ENCODE peak calls at places on chromosome 10, in seven cellular contexts. One of them, this sample, is unnamed. For H3K4me1, the result is how much of the 10 kb centered on the place peaks cover.

GRCh38 chr10:97640868-97641811 is 669 bp downstream of the PI4K2A start:
- DNase-seq in A549: no peak
- DNase-seq in keratinocyte: no peak
- DNase-seq in uterus: peak
- DNase-seq in mammary epithelial cell: peak
- DNase-seq in endodermal cell: peak
- DNase-seq in psoas muscle: no peak
- DNase-seq in this sample: peak

GRCh38 chr10:821322-821721 is 110.2 kb downstream of the LARP4B start:
- DNase-seq in keratinocyte: no peak
- DNase-seq in mammary epithelial cell: peak
- DNase-seq in uterus: no peak
- DNase-seq in A549: no peak
- DNase-seq in psoas muscle: no peak
- DNase-seq in endodermal cell: no peak
- DNase-seq in this sample: no peak

GRCh38 chr10:36349445-36350063 is 707.5 kb upstream of the FZD8 start:
- DNase-seq in psoas muscle: no peak
- DNase-seq in endodermal cell: peak
- DNase-seq in uterus: no peak
- DNase-seq in mammary epithelial cell: peak
- DNase-seq in A549: no peak
- DNase-seq in keratinocyte: peak
- DNase-seq in this sample: no peak

GRCh38 chr10:1190791-1191490 is 134.8 kb downstream of the WDR37 start:
- DNase-seq in psoas muscle: peak
- DNase-seq in uterus: no peak
- DNase-seq in keratinocyte: no peak
- DNase-seq in endodermal cell: no peak
- DNase-seq in mammary epithelial cell: no peak
- DNase-seq in A549: no peak
- DNase-seq in this sample: no peak

GRCh38 chr10:67788028-67788886 is 49.7 kb downstream of the DNAJC12 start:
- DNase-seq in keratinocyte: no peak
- DNase-seq in A549: peak
- DNase-seq in uterus: no peak
- DNase-seq in mammary epithelial cell: no peak
- DNase-seq in psoas muscle: peak
- DNase-seq in endodermal cell: peak
- DNase-seq in this sample: peak

GRCh38 chr10:44671321-44671720 is 239.8 kb upstream of the TMEM72 start:
- DNase-seq in endodermal cell: no peak
- DNase-seq in keratinocyte: no peak
- DNase-seq in psoas muscle: no peak
- DNase-seq in mammary epithelial cell: no peak
- DNase-seq in uterus: no peak
- DNase-seq in A549: no peak
- DNase-seq in this sample: no peak

GRCh38 chr10:133180915-133181639 is 21.1 kb downstream of the KNDC1 start:
- DNase-seq in keratinocyte: no peak
- DNase-seq in A549: no peak
- DNase-seq in uterus: no peak
- DNase-seq in psoas muscle: peak
- DNase-seq in endodermal cell: no peak
- DNase-seq in mammary epithelial cell: no peak
- DNase-seq in this sample: no peak

GRCh38 chr10:43407148-43407575 is 1.8 kb downstream of the HNRNPF start:
- DNase-seq in keratinocyte: no peak
- DNase-seq in A549: peak
- DNase-seq in mammary epithelial cell: peak
- DNase-seq in psoas muscle: peak
- DNase-seq in endodermal cell: peak
- DNase-seq in uterus: peak
- DNase-seq in this sample: peak

GRCh38 chr10:18400201-18400910 is 251.0 kb downstream of the NSUN6 start:
- DNase-seq in uterus: no peak
- DNase-seq in mammary epithelial cell: no peak
- DNase-seq in endodermal cell: peak
- DNase-seq in psoas muscle: no peak
- DNase-seq in keratinocyte: no peak
- DNase-seq in A549: peak
- DNase-seq in this sample: peak

GRCh38 chr10:103676851-103677417 is 178.4 kb downstream of the SH3PXD2A start:
- DNase-seq in psoas muscle: peak
- DNase-seq in uterus: peak
- DNase-seq in A549: no peak
- DNase-seq in keratinocyte: no peak
- DNase-seq in endodermal cell: no peak
- DNase-seq in mammary epithelial cell: peak
- DNase-seq in this sample: no peak

GRCh38 chr10:89466599-89467035 is 52.2 kb downstream of the IFIT5 start:
- DNase-seq in keratinocyte: peak
- DNase-seq in endodermal cell: peak
- DNase-seq in A549: peak
- DNase-seq in psoas muscle: no peak
- DNase-seq in uterus: no peak
- DNase-seq in mammary epithelial cell: peak
- DNase-seq in this sample: peak

GRCh38 chr10:103843854-103844567 is 11.4 kb downstream of the SH3PXD2A start:
- DNase-seq in endodermal cell: no peak
- DNase-seq in psoas muscle: peak
- DNase-seq in keratinocyte: no peak
- DNase-seq in A549: no peak
- DNase-seq in mammary epithelial cell: no peak
- DNase-seq in uterus: no peak
- DNase-seq in this sample: no peak

GRCh38 chr10:132984008-132984295 is 41.6 kb upstream of the CFAP46 start:
- DNase-seq in A549: no peak
- DNase-seq in psoas muscle: no peak
- DNase-seq in uterus: no peak
- DNase-seq in mammary epithelial cell: no peak
- DNase-seq in keratinocyte: no peak
- DNase-seq in endodermal cell: no peak
- DNase-seq in this sample: no peak

GRCh38 chr10:19719320-19719719 is 96.9 kb upstream of the PLXDC2 start:
- DNase-seq in mammary epithelial cell: no peak
- DNase-seq in endodermal cell: no peak
- DNase-seq in keratinocyte: no peak
- DNase-seq in uterus: no peak
- DNase-seq in A549: no peak
- DNase-seq in psoas muscle: no peak
- DNase-seq in this sample: no peak

GRCh38 chr10:52644678-52645434 is 127.7 kb downstream of the MBL2 start:
- DNase-seq in uterus: no peak
- DNase-seq in mammary epithelial cell: peak
- DNase-seq in A549: peak
- DNase-seq in psoas muscle: no peak
- DNase-seq in endodermal cell: peak
- DNase-seq in keratinocyte: peak
- DNase-seq in this sample: peak

DNA sequence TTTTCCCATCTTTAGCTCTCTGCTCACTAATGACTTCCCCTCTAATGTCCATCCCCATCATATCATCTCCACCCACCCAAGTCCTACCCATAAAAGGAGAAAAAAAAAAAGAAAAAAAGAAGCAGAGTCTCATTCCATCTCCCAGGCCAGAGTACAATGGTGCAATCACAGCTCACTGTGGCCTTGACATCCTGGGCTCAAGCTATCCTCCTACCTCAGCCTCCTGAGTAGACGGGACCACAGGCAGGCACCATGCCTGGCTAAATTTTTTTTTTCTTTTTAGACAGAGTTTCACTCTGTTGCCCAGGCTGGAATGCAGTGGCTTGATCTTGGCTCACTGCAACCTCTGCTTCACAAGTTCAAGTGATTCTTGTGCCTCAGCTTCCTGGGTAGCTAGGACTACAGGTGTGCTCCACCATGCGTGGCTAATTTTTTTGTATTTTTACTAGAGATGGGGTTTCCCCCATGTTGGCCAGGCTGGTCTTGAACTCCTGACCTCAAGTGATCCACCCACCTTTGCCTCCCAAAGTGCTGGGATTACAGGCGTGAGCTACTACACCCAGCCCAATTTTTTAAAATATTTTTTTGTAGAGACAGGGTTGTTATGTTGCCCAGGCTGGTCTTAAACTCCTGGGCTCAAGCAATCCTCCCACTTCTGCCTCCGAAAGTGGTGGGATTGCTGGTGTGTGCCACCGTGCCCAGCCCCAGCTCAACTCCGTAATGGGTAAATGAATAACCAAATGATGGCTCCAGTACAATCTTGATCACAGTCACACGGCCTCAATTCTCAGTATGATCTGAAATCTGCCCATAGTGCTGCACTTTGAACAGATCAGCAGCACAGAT is 24.6 kb upstream of the SGMS1 start:
- DNase-seq in psoas muscle: no peak
- DNase-seq in keratinocyte: no peak
- DNase-seq in uterus: no peak
- DNase-seq in mammary epithelial cell: no peak
- DNase-seq in endodermal cell: no peak
- DNase-seq in A549: no peak
- DNase-seq in this sample: no peak
- H3K4me3 ChIP-seq in psoas muscle: no peak
- H3K4me3 ChIP-seq in keratinocyte: no peak
- H3K4me3 ChIP-seq in uterus: no peak
- H3K4me3 ChIP-seq in mammary epithelial cell: no peak
- H3K4me3 ChIP-seq in endodermal cell: no peak
- H3K4me3 ChIP-seq in A549: no peak
- H3K4me3 ChIP-seq in this sample: no peak

DNA sequence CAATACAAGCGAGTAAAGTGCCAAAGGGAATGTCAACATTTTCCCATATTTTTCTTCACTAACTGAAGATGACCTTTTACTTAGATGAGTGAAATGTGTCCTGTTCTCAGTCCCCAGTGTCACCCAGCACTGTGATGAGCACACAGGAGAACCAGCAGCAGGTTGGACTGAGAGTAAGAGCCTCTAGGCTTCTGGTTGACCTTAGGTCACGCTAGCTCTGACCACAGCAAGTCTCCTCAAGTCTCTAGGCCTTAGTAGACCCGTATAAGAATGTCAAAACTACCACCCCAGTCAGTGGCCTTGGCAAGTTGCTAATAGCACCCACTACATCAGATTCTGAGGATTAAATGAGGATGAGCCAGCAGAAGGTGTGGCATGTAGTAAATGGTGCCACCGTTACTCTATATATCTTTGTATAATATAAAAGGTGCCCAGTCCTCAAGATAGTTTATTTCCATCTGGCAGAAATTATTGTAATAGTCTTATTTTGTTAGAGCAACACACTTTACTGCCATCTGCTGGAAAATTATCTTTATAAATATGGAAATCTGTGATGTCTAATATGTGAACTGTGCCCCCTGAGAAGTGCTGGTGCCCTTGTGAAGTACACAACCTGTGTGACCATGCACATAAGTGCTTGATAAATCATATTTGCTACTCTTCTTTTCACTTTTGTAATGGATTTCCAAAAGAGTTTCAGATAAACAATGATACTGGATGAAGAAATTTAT is 75.7 kb downstream of the SPAG6 start:
- DNase-seq in endodermal cell: no peak
- DNase-seq in A549: peak
- DNase-seq in mammary epithelial cell: no peak
- DNase-seq in keratinocyte: no peak
- DNase-seq in uterus: no peak
- DNase-seq in psoas muscle: no peak
- DNase-seq in this sample: no peak
- TF ChIP-seq CTCF in endodermal cell: no peak
- TF ChIP-seq CTCF in A549: peak
- TF ChIP-seq CTCF in mammary epithelial cell: peak
- TF ChIP-seq CTCF in keratinocyte: no peak
- TF ChIP-seq CTCF in uterus: peak
- TF ChIP-seq CTCF in psoas muscle: peak
- TF ChIP-seq CTCF in this sample: no peak

DNA sequence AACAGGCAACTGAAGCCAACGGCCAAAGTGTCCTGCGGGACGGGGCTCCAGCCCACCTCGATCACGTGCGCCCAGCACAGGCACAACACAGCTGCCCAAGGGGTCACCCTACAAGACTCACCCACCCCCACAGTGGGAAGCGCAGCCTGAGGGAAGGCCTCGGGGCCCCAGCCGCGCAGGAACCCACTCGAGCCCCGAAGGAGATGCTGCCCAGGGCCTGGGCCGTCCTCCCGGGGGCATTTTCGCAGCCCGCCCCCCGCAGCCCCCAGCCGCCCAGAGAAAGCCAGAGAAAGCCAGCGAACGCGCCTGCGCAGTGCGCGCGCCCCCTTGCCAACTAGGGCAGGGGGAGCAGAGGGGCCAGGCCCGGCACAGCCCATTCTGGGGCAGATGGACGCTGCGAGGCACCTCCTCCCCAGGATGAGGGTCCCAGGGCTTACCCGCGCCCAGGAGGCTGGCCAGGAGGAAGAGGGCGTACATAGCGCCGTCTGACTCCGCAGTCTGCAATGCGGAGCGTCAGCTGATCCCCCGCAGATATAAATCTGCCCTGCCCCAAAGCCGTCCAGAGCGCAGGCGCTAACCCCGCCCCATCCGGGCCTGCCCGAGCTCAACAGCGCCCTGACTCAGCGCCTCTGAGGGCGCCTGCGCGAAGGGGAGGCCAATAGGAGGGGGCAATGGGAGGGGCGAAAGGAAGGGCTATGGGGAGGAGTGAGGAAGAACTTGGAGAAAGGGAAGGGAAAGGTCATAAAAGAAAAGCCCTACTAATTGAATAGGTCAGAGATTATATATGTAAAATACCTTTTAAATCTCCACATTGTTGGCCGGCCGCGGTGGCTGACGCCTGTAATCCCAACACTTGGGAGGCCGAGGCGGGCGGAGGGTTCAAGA is at the start of gene PSAP:
- DNase-seq in mammary epithelial cell: peak
- DNase-seq in keratinocyte: peak
- DNase-seq in psoas muscle: peak
- DNase-seq in uterus: peak
- DNase-seq in A549: peak
- DNase-seq in endodermal cell: peak
- DNase-seq in this sample: peak
- H3K4me1 ChIP-seq in mammary epithelial cell: under half
- H3K4me1 ChIP-seq in keratinocyte: under half
- H3K4me1 ChIP-seq in psoas muscle: under half
- H3K4me1 ChIP-seq in uterus: under half
- H3K4me1 ChIP-seq in A549: under half
- H3K4me1 ChIP-seq in endodermal cell: under half
- H3K4me1 ChIP-seq in this sample: under half

DNA sequence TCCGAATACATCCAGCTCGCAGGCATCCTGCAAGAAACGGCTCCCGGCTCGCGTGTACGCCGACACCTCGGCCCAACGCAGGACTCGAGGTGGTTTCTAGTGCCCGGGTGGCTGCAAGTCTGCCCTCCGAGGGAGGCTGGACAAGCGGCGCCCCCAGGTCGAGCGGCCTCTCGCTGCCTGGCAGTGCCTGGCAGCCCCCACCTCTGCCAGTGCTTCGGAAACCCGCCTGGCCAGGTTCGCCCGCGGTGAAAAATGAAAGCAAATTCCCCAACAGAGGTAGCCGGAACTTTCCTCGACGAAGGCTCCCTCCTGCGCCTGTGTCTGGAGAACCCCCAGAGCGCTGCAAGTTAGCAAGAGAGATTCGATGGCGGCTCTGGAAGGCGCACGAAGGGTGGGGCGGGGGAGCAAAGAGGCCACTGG is 5.7 kb upstream of the ZNF503 start:
- DNase-seq in keratinocyte: no peak
- DNase-seq in endodermal cell: peak
- DNase-seq in uterus: peak
- DNase-seq in A549: no peak
- DNase-seq in psoas muscle: no peak
- DNase-seq in mammary epithelial cell: peak
- DNase-seq in this sample: peak
- H3K4me3 ChIP-seq in keratinocyte: no peak
- H3K4me3 ChIP-seq in endodermal cell: peak
- H3K4me3 ChIP-seq in uterus: peak
- H3K4me3 ChIP-seq in A549: no peak
- H3K4me3 ChIP-seq in psoas muscle: peak
- H3K4me3 ChIP-seq in mammary epithelial cell: peak
- H3K4me3 ChIP-seq in this sample: no peak

GRCh38 chr10:128116851-128117615 is 9.2 kb downstream of the MKI67 start:
- DNase-seq in endodermal cell: peak
- DNase-seq in keratinocyte: no peak
- DNase-seq in A549: peak
- DNase-seq in mammary epithelial cell: no peak
- DNase-seq in psoas muscle: no peak
- DNase-seq in uterus: no peak
- DNase-seq in this sample: no peak
- TF ChIP-seq CTCF in endodermal cell: peak
- TF ChIP-seq CTCF in keratinocyte: peak
- TF ChIP-seq CTCF in A549: peak
- TF ChIP-seq CTCF in mammary epithelial cell: peak
- TF ChIP-seq CTCF in psoas muscle: no peak
- TF ChIP-seq CTCF in uterus: no peak
- TF ChIP-seq CTCF in this sample: no peak

This sample was measured in body of pancreas.